ENCODE peak calls at places on chromosomes 7 and 10, in ten cellular contexts. F is uterus, L is fibroblast of lung, B is A673, Q is AG04449, E is HL-60, X is HepG2, S is endothelial cell, H is IMR-90, I is neural progenitor cell. R is an unnamed sample.

GRCh38 chr10:8312079-8312478 is 257.6 kb downstream of the GATA3 start:
- DNase-seq in S (no peak), X (no peak), E (no peak), Q (no peak), F (no peak), B (no peak), L (peak; percentile 68), H (no peak), I (no peak), R (no peak)

GRCh38 chr10:103812431-103812830 is 42.9 kb downstream of the SH3PXD2A start:
- DNase-seq in X (no peak), S (peak; percentile 49), B (no peak), I (no peak), L (no peak), H (no peak), E (no peak), Q (no peak), F (no peak), R (no peak)

GRCh38 chr10:95406651-95407280 is 116.0 kb upstream of the PDLIM1 start:
- DNase-seq in B (no peak), L (peak; percentile 26), H (no peak), X (no peak), I (no peak), S (no peak), E (no peak), F (no peak), Q (no peak), R (no peak)

GRCh38 chr7:123367508-123368122 is 166.8 kb downstream of the IQUB start:
- DNase-seq in I (peak; percentile 65), E (peak; percentile 28), Q (no peak), S (peak; percentile 40), X (peak; percentile 10), L (peak; percentile 6), H (no peak), B (peak; percentile 76), F (no peak), R (peak; percentile 25)

GRCh38 chr7:48097511-48098231 is 8.6 kb downstream of the UPP1 start:
- DNase-seq in H (no peak), L (no peak), I (no peak), S (no peak), Q (no peak), B (no peak), E (no peak), X (no peak), F (no peak), R (no peak)

GRCh38 chr7:100969066-100969615 is at the start of gene MUC12:
- DNase-seq in I (no peak), H (no peak), F (no peak), S (no peak), X (no peak), L (no peak), B (no peak), E (no peak), Q (no peak), R (no peak)

GRCh38 chr10:75967491-75967890 is 536.1 kb downstream of the LRMDA start:
- DNase-seq in L (peak; percentile 74), B (no peak), S (no peak), I (peak; percentile 28), H (no peak), X (no peak), E (no peak), Q (no peak), F (no peak), R (peak; percentile 6)

GRCh38 chr7:55065511-55066229 is 46.9 kb downstream of the EGFR start:
- DNase-seq in B (peak; percentile 82), S (no peak), I (peak; percentile 34), Q (peak; percentile 68), L (peak; percentile 94), H (peak; percentile 94), F (no peak), E (no peak), X (peak; percentile 82), R (no peak)

GRCh38 chr7:72334066-72334465 is 78.1 kb downstream of the CALN1 start:
- DNase-seq in I (peak; percentile 44), F (no peak), L (no peak), X (no peak), Q (no peak), H (no peak), B (no peak), S (no peak), E (no peak), R (no peak)

GRCh38 chr7:127876393-127876792 is 154.8 kb downstream of the LRRC4 start:
- DNase-seq in F (no peak), H (peak; percentile 75), B (no peak), I (no peak), X (no peak), Q (no peak), S (no peak), E (no peak), L (peak; percentile 64), R (no peak)

GRCh38 chr10:1358860-1359598 is 302.8 kb downstream of the WDR37 start:
- DNase-seq in B (no peak), X (no peak), F (no peak), E (peak; percentile 4), Q (no peak), H (no peak), L (no peak), S (no peak), I (no peak), R (no peak)

DNA sequence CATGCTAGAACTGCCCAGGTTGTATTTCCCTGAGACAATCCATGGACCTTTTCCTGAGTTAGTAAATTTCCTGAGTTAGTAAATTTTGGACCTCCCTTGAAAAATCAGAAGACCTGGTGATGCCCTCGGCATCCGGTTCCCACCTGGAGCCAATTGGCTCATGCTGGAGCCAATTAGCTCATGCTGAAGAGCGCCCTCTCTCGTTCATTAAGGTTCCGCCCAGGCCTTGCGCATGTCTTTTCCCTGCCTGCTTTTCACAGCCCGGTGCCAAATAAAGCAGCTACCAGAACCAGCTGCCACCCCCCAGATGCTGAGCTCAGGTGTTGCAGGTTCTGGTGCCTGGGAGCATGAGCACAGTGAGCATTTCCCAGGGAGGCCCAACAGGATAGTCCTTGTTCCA is 96.2 kb downstream of the APBB1IP start:
- DNase-seq in I (peak; percentile 43), H (no peak), Q (no peak), X (no peak), L (no peak), B (no peak), S (no peak), F (no peak), E (no peak), R (no peak)
- TF ChIP-seq CTCF in I (peak; percentile 51), H (no peak), Q (no peak), X (peak; percentile 20), L (no peak), B (peak; percentile 41), S (peak; percentile 24), F (no peak), E (no peak), R (no peak)

GRCh38 chr7:149808311-149808710 is 29.9 kb upstream of the ZNF862 start:
- DNase-seq in H (no peak), B (no peak), E (no peak), Q (no peak), I (no peak), X (no peak), L (no peak), S (no peak), F (no peak), R (no peak)

GRCh38 chr7:149813254-149814035 is 24.7 kb upstream of the ZNF862 start:
- DNase-seq in E (no peak), H (no peak), I (no peak), X (no peak), S (no peak), Q (no peak), L (no peak), B (no peak), F (no peak), R (no peak)

GRCh38 chr7:149811831-149812490 is 26.2 kb upstream of the ZNF862 start:
- DNase-seq in X (no peak), B (no peak), S (no peak), H (no peak), Q (no peak), I (no peak), F (no peak), E (no peak), L (no peak), R (no peak)

GRCh38 chr7:149809215-149809614 is 29.0 kb upstream of the ZNF862 start:
- DNase-seq in B (no peak), Q (no peak), F (no peak), L (no peak), H (no peak), X (no peak), E (no peak), I (no peak), S (no peak), R (no peak)

GRCh38 chr7:149811221-149811620 is 27.0 kb upstream of the ZNF862 start:
- DNase-seq in B (peak; percentile 21), F (no peak), E (no peak), X (no peak), S (no peak), I (no peak), Q (no peak), H (peak; percentile 7), L (no peak), R (no peak)
- TF ChIP-seq CTCF in B (peak; percentile 50), F (no peak), E (no peak), X (no peak), S (no peak), I (peak; percentile 43), Q (peak; percentile 16), H (peak; percentile 28), L (peak; percentile 35), R (peak; percentile 35)

GRCh38 chr10:37146443-37146842 is 21.0 kb downstream of the ANKRD30A start:
- DNase-seq in X (peak; percentile 2), I (no peak), L (no peak), B (no peak), E (no peak), F (no peak), H (no peak), Q (no peak), S (no peak), R (no peak)
- TF ChIP-seq CTCF in X (no peak), I (no peak), L (no peak), B (no peak), E (no peak), F (no peak), H (no peak), Q (no peak), S (no peak), R (no peak)

GRCh38 chr7:22725585-22725984 is 1.4 kb upstream of the IL6 start:
- DNase-seq in I (peak; percentile 23), L (peak; percentile 44), F (no peak), B (peak; percentile 53), X (peak; percentile 47), Q (no peak), E (no peak), H (peak; percentile 48), S (no peak), R (no peak)

GRCh38 chr7:22724861-22725260 is 2.1 kb upstream of the IL6 start:
- DNase-seq in E (no peak), Q (no peak), B (no peak), X (no peak), I (no peak), S (no peak), H (no peak), L (peak; percentile 68), F (no peak), R (no peak)

GRCh38 chr7:22728416-22729029 is 1.5 kb downstream of the IL6 start:
- DNase-seq in L (peak; percentile 64), Q (no peak), F (no peak), B (peak; percentile 65), I (peak; percentile 51), S (peak; percentile 15), H (peak; percentile 71), X (peak; percentile 29), E (peak; percentile 14), R (no peak)

GRCh38 chr7:22726849-22727792 is at the start of gene IL6:
- DNase-seq in X (peak; percentile 6), F (peak; percentile 85), S (peak; percentile 19), I (peak; percentile 48), H (peak; percentile 97), L (peak; percentile 95), E (no peak), B (peak; percentile 83), Q (peak; percentile 86), R (peak; percentile 14)

GRCh38 chr7:22726345-22726848 is 603 bp upstream of the IL6 start:
- DNase-seq in I (peak; percentile 71), X (peak; percentile 7), S (peak; percentile 53), L (peak; percentile 85), Q (no peak), F (peak; percentile 48), E (peak; percentile 51), H (peak; percentile 90), B (peak; percentile 76), R (peak; percentile 18)
- TF ChIP-seq CTCF in I (peak; percentile 59), X (peak; percentile 54), S (peak; percentile 64), L (peak; percentile 71), Q (peak; percentile 62), F (no peak), E (peak; percentile 70), H (peak; percentile 73), B (peak; percentile 68), R (peak; percentile 67)

R was measured in neural crest cell.